ENCODE peak calls at places on chromosomes 3 and 15, in ten cellular contexts. E is Right ventricle myocardium superior; A is A172; R is activated naive CD8-positive, alpha-beta T cell treated with anti-CD3 and anti-CD28 coated beads, Interleukin-2, amount 50 U/mL, for 24 hours; Q is stimulated activated CD4-positive, alpha-beta T cell treated with anti-CD3 and anti-CD28 coated beads, Interleukin-1b, Interleukin-23, amount 100 ng/mL, for 24 hours; P is HAP-1; W is ovary; H is NCI-H1092; N is occipital lobe; J is EL. V is an unnamed sample.

GRCh38 chr15:100733786-100734185 is 131.4 kb downstream of the ASB7 start:
- DNase-seq in E (no peak), A (peak), R (no peak), Q (no peak), P (no peak), W (no peak), H (no peak), N (no peak), J (peak), V (no peak)

GRCh38 chr3:60931452-60931851 is 319.8 kb downstream of the FHIT start:
- DNase-seq in E (no peak), A (no peak), R (no peak), Q (no peak), P (no peak), W (no peak), H (no peak), N (no peak), J (no peak), V (no peak)

GRCh38 chr15:66565141-66565595 is 630 bp downstream of the LCTL start:
- DNase-seq in E (no peak), A (no peak), R (no peak), Q (no peak), P (peak), W (no peak), H (no peak), N (no peak), J (no peak), V (no peak)

GRCh38 chr3:193728429-193729087 is 135.6 kb downstream of the OPA1 start:
- DNase-seq in E (no peak), A (no peak), R (no peak), Q (no peak), P (no peak), W (no peak), H (no peak), N (no peak), J (no peak), V (no peak)

GRCh38 chr3:5317572-5317971 is 130.1 kb downstream of the EDEM1 start:
- DNase-seq in E (no peak), A (no peak), R (no peak), Q (no peak), P (no peak), W (no peak), H (no peak), N (no peak), J (no peak), V (no peak)

GRCh38 chr3:188861847-188862740 is 309.7 kb upstream of the TPRG1 start:
- DNase-seq in E (no peak), A (peak), R (no peak), Q (no peak), P (no peak), W (no peak), H (no peak), N (no peak), J (no peak), V (no peak)

GRCh38 chr3:13348671-13349396 is 71.3 kb downstream of the NUP210 start:
- DNase-seq in E (no peak), A (no peak), R (no peak), Q (no peak), P (no peak), W (no peak), H (no peak), N (peak), J (no peak), V (peak)

GRCh38 chr3:40116478-40117162 is 192.9 kb upstream of the EIF1B start:
- DNase-seq in E (no peak), A (no peak), R (no peak), Q (no peak), P (no peak), W (no peak), H (no peak), N (no peak), J (peak), V (no peak)

GRCh38 chr3:42697326-42698051 is 5.1 kb downstream of the HHATL start:
- DNase-seq in E (no peak), A (no peak), R (no peak), Q (no peak), P (peak), W (no peak), H (no peak), N (no peak), J (no peak), V (no peak)

GRCh38 chr3:172546105-172546504 is 22.9 kb upstream of the TNFSF10 start:
- DNase-seq in E (no peak), A (no peak), R (no peak), Q (no peak), P (no peak), W (no peak), H (no peak), N (no peak), J (no peak), V (no peak)

GRCh38 chr3:184593923-184594303 is 32.3 kb downstream of the EPHB3 start:
- DNase-seq in E (no peak), A (no peak), R (no peak), Q (no peak), P (no peak), W (no peak), H (no peak), N (no peak), J (no peak), V (no peak)